ENCODE peak calls at places on chromosomes 7 and 10, in nine cellular contexts. R is Right ventricle myocardium superior; C is activated naive CD8-positive, alpha-beta T cell treated with anti-CD3 and anti-CD28 coated beads, Interleukin-2, amount 10 ng/mL, durations not matched to agents 7 days and 5 days; X is left lung; J is activated CD8-positive, alpha-beta T cell treated with anti-CD3 and anti-CD28 coated beads, Interleukin-2, amount 10 ng/mL, durations not matched to agents 7 days and 5 days; W is stimulated activated naive CD8-positive, alpha-beta T cell treated with anti-CD3 and anti-CD28 coated beads, Interleukin-15, amount 100 ng/mL, for 72 hours; H is HCT116; N is activated T-cell treated with anti-CD3 and anti-CD28 coated beads, Interleukin-2, amount 50 U/mL, for 4 hours; V is aorta. K is an unnamed sample.

GRCh38 chr7:26664735-26665420 is 199.5 kb downstream of the SKAP2 start:
- ATAC-seq in C (peak; percentile 75), N (peak; percentile 48), J (peak; percentile 81), H (no peak), R (no peak), X (peak; percentile 87), W (peak; percentile 78), V (no peak), K (peak; percentile 50)

GRCh38 chr7:120807390-120807789 is 50.6 kb downstream of the TSPAN12 start:
- ATAC-seq in X (no peak), C (no peak), J (no peak), R (no peak), H (no peak), N (no peak), V (no peak), W (no peak), K (no peak)

GRCh38 chr10:50937230-50937907 is 51.9 kb upstream of the A1CF start:
- ATAC-seq in W (no peak), X (peak; percentile 69), V (no peak), N (no peak), R (peak; percentile 73), J (no peak), H (peak; percentile 75), C (no peak), K (no peak)

GRCh38 chr7:139950881-139951525 is 111.7 kb downstream of the PARP12 start:
- ATAC-seq in N (no peak), R (no peak), W (no peak), C (no peak), J (no peak), H (no peak), X (peak; percentile 64), V (no peak), K (no peak)

GRCh38 chr7:6553460-6554044 is 2.3 kb upstream of the GRID2IP start:
- ATAC-seq in V (no peak), R (no peak), W (no peak), H (peak; percentile 62), C (no peak), N (no peak), J (no peak), X (no peak), K (no peak)

GRCh38 chr7:15780271-15780670 is 93.8 kb upstream of the MEOX2 start:
- ATAC-seq in W (no peak), H (no peak), R (peak; percentile 34), C (no peak), X (peak; percentile 56), V (no peak), J (no peak), N (no peak), K (no peak)

GRCh38 chr7:123824754-123825067 is 20.3 kb upstream of the HYAL4 start:
- ATAC-seq in W (peak; percentile 66), X (peak; percentile 91), J (no peak), N (peak; percentile 27), H (no peak), V (no peak), C (no peak), R (no peak), K (no peak)

GRCh38 chr7:77944183-77945182 is 145.9 kb downstream of the PHTF2 start:
- ATAC-seq in C (no peak), X (no peak), N (no peak), H (no peak), J (no peak), V (no peak), R (no peak), W (no peak), K (no peak)

GRCh38 chr10:3892440-3893101 is 107.6 kb upstream of the KLF6 start:
- ATAC-seq in X (no peak), J (peak; percentile 80), R (no peak), V (no peak), H (no peak), N (peak; percentile 73), C (peak; percentile 73), W (peak; percentile 60), K (peak; percentile 54)

GRCh38 chr10:30227481-30227880 is 121.6 kb downstream of the MTPAP start:
- ATAC-seq in X (peak; percentile 27), R (no peak), V (peak; percentile 76), N (no peak), W (no peak), J (no peak), C (no peak), H (no peak), K (no peak)

GRCh38 chr7:146575903-146576302 is 459.3 kb downstream of the CNTNAP2 start:
- ATAC-seq in X (no peak), J (no peak), W (no peak), N (no peak), H (no peak), V (no peak), R (no peak), C (no peak), K (no peak)

GRCh38 chr10:50219200-50219599 is 32.1 kb downstream of the ASAH2 start:
- ATAC-seq in R (no peak), X (no peak), V (no peak), N (no peak), W (no peak), H (no peak), C (no peak), J (no peak), K (no peak)

GRCh38 chr7:4962872-4963775 is 4.1 kb upstream of the MMD2 start:
- ATAC-seq in W (no peak), C (no peak), V (peak; percentile 39), N (no peak), J (no peak), X (no peak), R (no peak), H (no peak), K (no peak)

GRCh38 chr7:76123316-76123715 is 75.4 kb downstream of the MDH2 start:
- ATAC-seq in J (no peak), H (no peak), X (no peak), C (no peak), R (no peak), W (no peak), N (no peak), V (no peak), K (no peak)

GRCh38 chr10:124744688-124745055 is 494 bp upstream of the FAM53B start:
- ATAC-seq in X (peak; percentile 39), J (no peak), H (peak; percentile 3), N (no peak), R (peak; percentile 3), W (no peak), V (peak; percentile 27), C (no peak), K (no peak)

GRCh38 chr10:3222068-3222467 is 49.5 kb upstream of the PITRM1 start:
- ATAC-seq in H (no peak), J (no peak), V (no peak), N (no peak), C (no peak), X (no peak), R (no peak), W (no peak), K (peak; percentile 57)

GRCh38 chr7:2083362-2083761 is 149.4 kb downstream of the MAD1L1 start:
- ATAC-seq in J (no peak), W (no peak), H (no peak), C (no peak), X (no peak), V (no peak), R (no peak), N (no peak), K (no peak)

GRCh38 chr10:132677096-132677904 is 108.6 kb downstream of the NKX6-2 start:
- ATAC-seq in W (no peak), V (no peak), R (no peak), J (no peak), X (no peak), H (no peak), C (no peak), N (no peak), K (no peak)

GRCh38 chr7:44258865-44259546 is 58.2 kb downstream of the YKT6 start:
- ATAC-seq in C (no peak), J (no peak), N (no peak), H (no peak), V (no peak), W (no peak), X (no peak), R (peak; percentile 8), K (no peak)

GRCh38 chr7:28151965-28152364 is 28.6 kb downstream of the JAZF1 start:
- ATAC-seq in H (no peak), C (peak; percentile 54), J (peak; percentile 74), W (peak; percentile 70), R (no peak), X (no peak), N (peak; percentile 67), V (no peak), K (peak; percentile 66)

GRCh38 chr7:150415161-150416160 is 35.0 kb upstream of the GIMAP8 start:
- ATAC-seq in V (no peak), N (no peak), W (no peak), R (no peak), X (peak; percentile 59), C (no peak), H (no peak), J (no peak), K (no peak)

GRCh38 chr10:11009471-11010308 is 8.0 kb upstream of the CELF2 start:
- ATAC-seq in J (peak; percentile 47), V (no peak), C (peak; percentile 42), R (no peak), W (peak; percentile 72), X (no peak), N (peak; percentile 52), H (no peak), K (peak; percentile 69)

GRCh38 chr10:73017955-73018480 is 63.4 kb upstream of the PLA2G12B start:
- ATAC-seq in R (peak; percentile 83), V (peak; percentile 87), H (no peak), W (no peak), C (no peak), N (no peak), X (peak; percentile 86), J (no peak), K (no peak)

GRCh38 chr7:2387897-2388636 is 15.3 kb upstream of the CHST12 start:
- ATAC-seq in X (peak; percentile 41), H (no peak), J (no peak), N (no peak), W (no peak), C (no peak), R (peak; percentile 42), V (peak; percentile 58), K (no peak)

K was measured in activated T-helper 17 cell treated with anti-CD3 and anti-CD28 coated beads, Interleukin-2, amount 50 U/mL, for 72 hours.